ENCODE peak calls at places on chromosomes 16 and 17, in four cellular contexts. One of them, this sample, is unnamed.
A peak's percentile ranks its signal among the peaks of the same experiment; 100 is the strongest.

GRCh38 chr17:36183811-36184765 is 7.7 kb upstream of the TBC1D3B start:
- DNase-seq in lower lobe of right lung: no peak
- DNase-seq in tibial nerve: no peak
- DNase-seq in ascending aorta: no peak
- DNase-seq in this sample: no peak

GRCh38 chr17:46118969-46119368 is 74.3 kb downstream of the KANSL1 start:
- DNase-seq in lower lobe of right lung: no peak
- DNase-seq in tibial nerve: no peak
- DNase-seq in ascending aorta: no peak
- DNase-seq in this sample: no peak

GRCh38 chr17:50768348-50768761 is 1.0 kb upstream of the ANKRD40CL start:
- DNase-seq in lower lobe of right lung: peak; percentile 66
- DNase-seq in tibial nerve: no peak
- DNase-seq in ascending aorta: no peak
- DNase-seq in this sample: peak; percentile 86

GRCh38 chr16:68356249-68356918 is 45.6 kb downstream of the PRMT7 start:
- DNase-seq in lower lobe of right lung: no peak
- DNase-seq in tibial nerve: no peak
- DNase-seq in ascending aorta: no peak
- DNase-seq in this sample: no peak

GRCh38 chr17:50087246-50087911 is 7.8 kb upstream of the PDK2 start:
- DNase-seq in lower lobe of right lung: peak; percentile 80
- DNase-seq in tibial nerve: peak; percentile 49
- DNase-seq in ascending aorta: peak; percentile 86
- DNase-seq in this sample: no peak

GRCh38 chr17:11636771-11637170 is 38.5 kb downstream of the DNAH9 start:
- DNase-seq in lower lobe of right lung: no peak
- DNase-seq in tibial nerve: no peak
- DNase-seq in ascending aorta: no peak
- DNase-seq in this sample: no peak

GRCh38 chr17:29089601-29090044 is 46.7 kb downstream of the PIPOX start:
- DNase-seq in lower lobe of right lung: no peak
- DNase-seq in tibial nerve: no peak
- DNase-seq in ascending aorta: no peak
- DNase-seq in this sample: no peak

GRCh38 chr16:21274172-21274726 is 3.8 kb downstream of the CRYM start:
- DNase-seq in lower lobe of right lung: no peak
- DNase-seq in tibial nerve: no peak
- DNase-seq in ascending aorta: peak; percentile 2
- DNase-seq in this sample: no peak

GRCh38 chr17:36602924-36603384 is 1.6 kb downstream of the MRM1 start:
- DNase-seq in lower lobe of right lung: peak; percentile 58
- DNase-seq in tibial nerve: peak; percentile 28
- DNase-seq in ascending aorta: peak; percentile 80
- DNase-seq in this sample: no peak

GRCh38 chr16:50856991-50857390 is 115.1 kb downstream of the CYLD start:
- DNase-seq in lower lobe of right lung: no peak
- DNase-seq in tibial nerve: no peak
- DNase-seq in ascending aorta: no peak
- DNase-seq in this sample: peak; percentile 24

GRCh38 chr17:44374306-44375195 is 10.9 kb upstream of the FAM171A2 start:
- DNase-seq in lower lobe of right lung: no peak
- DNase-seq in tibial nerve: no peak
- DNase-seq in ascending aorta: no peak
- DNase-seq in this sample: no peak

GRCh38 chr17:49998836-49999511 is 4.0 kb upstream of the DLX3 start:
- DNase-seq in lower lobe of right lung: no peak
- DNase-seq in tibial nerve: no peak
- DNase-seq in ascending aorta: no peak
- DNase-seq in this sample: no peak

GRCh38 chr17:45129940-45130639 is 2.2 kb downstream of the PLCD3 start:
- DNase-seq in lower lobe of right lung: no peak
- DNase-seq in tibial nerve: no peak
- DNase-seq in ascending aorta: peak; percentile 63
- DNase-seq in this sample: no peak

GRCh38 chr16:56513972-56514371 is 5.9 kb downstream of the BBS2 start:
- DNase-seq in lower lobe of right lung: no peak
- DNase-seq in tibial nerve: no peak
- DNase-seq in ascending aorta: peak; percentile 70
- DNase-seq in this sample: no peak

GRCh38 chr17:1422907-1423306 is 22.9 kb upstream of the YWHAE start:
- DNase-seq in lower lobe of right lung: no peak
- DNase-seq in tibial nerve: no peak
- DNase-seq in ascending aorta: peak; percentile 77
- DNase-seq in this sample: no peak

GRCh38 chr17:751269-752001 is 629 bp downstream of the GEMIN4 start:
- DNase-seq in lower lobe of right lung: peak; percentile 62
- DNase-seq in tibial nerve: no peak
- DNase-seq in ascending aorta: no peak
- DNase-seq in this sample: no peak

GRCh38 chr16:4694664-4695451 is 1.5 kb downstream of the NUDT16L1 start:
- DNase-seq in lower lobe of right lung: peak; percentile 50
- DNase-seq in tibial nerve: no peak
- DNase-seq in ascending aorta: peak; percentile 72
- DNase-seq in this sample: no peak

GRCh38 chr17:41301916-41302901 is at the start of gene KRTAP29-1:
- DNase-seq in lower lobe of right lung: no peak
- DNase-seq in tibial nerve: no peak
- DNase-seq in ascending aorta: no peak
- DNase-seq in this sample: no peak

GRCh38 chr17:5164465-5164864 is 27.2 kb downstream of the ZNF594 start:
- DNase-seq in lower lobe of right lung: no peak
- DNase-seq in tibial nerve: no peak
- DNase-seq in ascending aorta: no peak
- DNase-seq in this sample: no peak

GRCh38 chr17:45813051-45813731 is 29.1 kb downstream of the CRHR1 start:
- DNase-seq in lower lobe of right lung: no peak
- DNase-seq in tibial nerve: no peak
- DNase-seq in ascending aorta: no peak
- DNase-seq in this sample: no peak

GRCh38 chr17:43556292-43556691 is 10.2 kb upstream of the ETV4 start:
- DNase-seq in lower lobe of right lung: peak; percentile 65
- DNase-seq in tibial nerve: peak; percentile 20
- DNase-seq in ascending aorta: no peak
- DNase-seq in this sample: no peak

GRCh38 chr17:78185981-78186688 is 717 bp downstream of the TK1 start:
- DNase-seq in lower lobe of right lung: peak; percentile 75
- DNase-seq in tibial nerve: no peak
- DNase-seq in ascending aorta: no peak
- DNase-seq in this sample: no peak

GRCh38 chr16:16138034-16138635 is 85.2 kb downstream of the ABCC6 start:
- DNase-seq in lower lobe of right lung: no peak
- DNase-seq in tibial nerve: no peak
- DNase-seq in ascending aorta: no peak
- DNase-seq in this sample: no peak

GRCh38 chr17:75511610-75512575 is 3.4 kb downstream of the CASKIN2 start:
- DNase-seq in lower lobe of right lung: peak; percentile 85
- DNase-seq in tibial nerve: no peak
- DNase-seq in ascending aorta: no peak
- DNase-seq in this sample: no peak
- H3K4me1 ChIP-seq in lower lobe of right lung: peaks cover 60% of the 10 kb centered on the region
- H3K4me1 ChIP-seq in tibial nerve: peaks cover 80% of the 10 kb centered on the region
- H3K4me1 ChIP-seq in ascending aorta: peaks cover 52% of the 10 kb centered on the region
- H3K4me1 ChIP-seq in this sample: peaks cover 86% of the 10 kb centered on the region

GRCh38 chr17:47733047-47733413 is at the start of gene TBX21:
- DNase-seq in lower lobe of right lung: peak; percentile 78
- DNase-seq in tibial nerve: peak; percentile 21
- DNase-seq in ascending aorta: peak; percentile 75
- DNase-seq in this sample: no peak
- H3K27ac ChIP-seq in lower lobe of right lung: peak within 1 kb of the TSS; percentile 46
- H3K27ac ChIP-seq in tibial nerve: no peak within 1 kb of the TSS
- H3K27ac ChIP-seq in ascending aorta: peak within 1 kb of the TSS; percentile 5
- H3K27ac ChIP-seq in this sample: no peak within 1 kb of the TSS

DNA sequence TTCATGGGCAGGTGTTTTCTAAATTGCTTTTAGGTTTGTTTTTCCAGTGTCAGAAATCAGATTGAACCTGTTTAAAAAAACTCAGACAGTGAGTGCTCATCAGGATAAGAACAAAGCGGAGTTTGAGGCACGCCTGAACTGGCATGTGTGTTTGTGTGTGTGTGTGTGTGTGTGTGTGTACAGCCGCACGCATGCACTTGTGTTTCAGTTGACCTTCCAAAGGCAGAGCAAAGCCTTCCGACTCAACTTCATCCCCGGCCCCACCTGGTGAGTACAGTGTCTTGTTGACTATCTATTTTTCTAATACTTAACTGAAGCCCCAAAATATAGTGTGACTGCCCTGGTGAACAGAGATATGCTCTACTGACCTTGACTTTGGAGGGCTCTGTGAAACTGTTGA is 225.1 kb downstream of the IRX3 start:
- DNase-seq in lower lobe of right lung: no peak
- DNase-seq in tibial nerve: no peak
- DNase-seq in ascending aorta: no peak
- DNase-seq in this sample: no peak
- H3K4me1 ChIP-seq in lower lobe of right lung: no peaks in the 10 kb centered on the region
- H3K4me1 ChIP-seq in tibial nerve: no peaks in the 10 kb centered on the region
- H3K4me1 ChIP-seq in ascending aorta: no peaks in the 10 kb centered on the region
- H3K4me1 ChIP-seq in this sample: peaks cover 2% of the 10 kb centered on the region

DNA sequence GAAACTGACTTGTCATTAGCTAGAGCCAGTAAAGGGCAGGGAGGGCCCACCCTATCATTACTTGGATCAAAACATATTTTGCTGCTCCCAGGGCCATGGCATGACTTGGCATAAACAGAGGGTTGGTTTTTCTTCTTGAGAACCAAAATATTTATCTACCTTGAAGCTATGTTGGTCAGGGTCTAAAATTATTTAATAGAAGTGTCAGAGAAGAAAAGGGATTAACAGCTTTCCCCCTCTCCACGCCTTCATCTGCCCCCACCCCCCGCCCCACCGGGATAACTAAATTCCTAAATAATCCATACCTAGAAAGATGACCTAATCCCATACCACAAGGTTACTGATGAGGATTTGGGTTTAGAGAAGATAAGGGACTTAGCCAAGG is 3.7 kb upstream of the USP7 start:
- DNase-seq in lower lobe of right lung: no peak
- DNase-seq in tibial nerve: no peak
- DNase-seq in ascending aorta: no peak
- DNase-seq in this sample: no peak
- H3K27ac ChIP-seq in lower lobe of right lung: no peak overlapping the region
- H3K27ac ChIP-seq in tibial nerve: no peak overlapping the region
- H3K27ac ChIP-seq in ascending aorta: no peak overlapping the region
- H3K27ac ChIP-seq in this sample: no peak overlapping the region

DNA sequence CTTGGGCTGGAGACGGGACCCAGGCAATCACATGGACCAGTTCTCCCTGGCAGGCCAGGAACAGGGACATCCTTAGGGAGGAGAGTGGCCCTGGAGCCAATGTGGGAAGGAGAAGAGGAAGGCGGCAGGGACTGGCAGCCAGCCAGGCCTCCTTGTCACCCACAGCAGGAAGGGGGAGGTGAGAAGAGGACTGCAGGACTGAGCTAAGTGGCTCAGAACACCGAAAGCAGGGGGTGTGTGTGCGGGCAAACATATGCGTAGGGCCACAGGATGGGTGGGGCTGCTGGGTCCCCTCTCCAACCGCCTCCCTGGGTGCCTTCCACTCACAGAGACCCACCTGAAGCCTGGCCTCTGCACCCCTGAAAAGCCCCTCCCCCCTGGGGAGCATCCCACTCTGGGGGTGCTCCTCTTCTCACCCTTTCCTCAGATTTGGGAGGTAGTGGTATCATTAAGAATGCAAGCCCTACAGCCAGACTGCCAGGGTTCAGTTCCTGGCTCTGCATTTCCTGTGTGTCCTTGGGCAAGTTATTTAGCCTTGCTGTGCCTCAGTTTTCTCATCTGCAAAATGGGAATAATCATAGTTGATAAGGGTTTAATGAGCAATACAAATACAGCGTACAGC is 8.1 kb downstream of the PNMT start:
- DNase-seq in lower lobe of right lung: peak; percentile 89
- DNase-seq in tibial nerve: no peak
- DNase-seq in ascending aorta: peak; percentile 90
- DNase-seq in this sample: no peak
- H3K4me1 ChIP-seq in lower lobe of right lung: peaks cover 46% of the 10 kb centered on the region
- H3K4me1 ChIP-seq in tibial nerve: peaks cover 45% of the 10 kb centered on the region
- H3K4me1 ChIP-seq in ascending aorta: peaks cover 49% of the 10 kb centered on the region
- H3K4me1 ChIP-seq in this sample: peaks cover 57% of the 10 kb centered on the region

DNA sequence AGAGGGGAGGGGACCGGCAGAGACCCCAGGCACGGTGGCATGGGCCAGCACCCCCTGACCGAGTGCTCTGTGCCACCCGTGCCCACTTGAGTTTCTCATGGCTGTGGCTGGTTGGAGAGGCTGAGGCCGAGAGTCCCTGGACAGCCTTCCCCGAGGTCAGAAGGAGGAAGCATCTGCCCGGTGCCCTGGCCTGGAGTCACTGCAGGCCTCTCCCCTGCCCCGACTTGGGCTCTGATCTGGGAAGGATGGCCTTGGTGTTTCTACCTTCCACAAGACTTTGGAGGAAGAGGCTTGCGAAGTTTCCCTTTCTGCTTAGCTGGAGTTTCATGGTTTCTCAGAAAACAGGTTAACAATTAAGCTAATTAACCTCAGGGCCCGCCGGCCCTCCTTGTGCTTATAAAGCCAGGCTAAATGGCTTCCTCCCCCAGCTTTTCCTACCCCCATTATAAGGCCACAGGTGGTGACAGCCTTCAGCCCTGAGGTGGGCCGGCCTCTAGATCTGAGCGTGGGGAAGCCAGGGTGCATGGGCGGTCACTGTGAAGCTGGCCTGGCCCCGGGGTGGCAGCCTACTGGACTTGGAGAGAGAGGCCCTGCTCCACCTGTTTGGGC is 17.3 kb downstream of the LLGL2 start:
- DNase-seq in lower lobe of right lung: no peak
- DNase-seq in tibial nerve: no peak
- DNase-seq in ascending aorta: no peak
- DNase-seq in this sample: no peak
- H3K27ac ChIP-seq in lower lobe of right lung: no peak overlapping the region
- H3K27ac ChIP-seq in tibial nerve: no peak overlapping the region
- H3K27ac ChIP-seq in ascending aorta: no peak overlapping the region
- H3K27ac ChIP-seq in this sample: no peak overlapping the region

DNA sequence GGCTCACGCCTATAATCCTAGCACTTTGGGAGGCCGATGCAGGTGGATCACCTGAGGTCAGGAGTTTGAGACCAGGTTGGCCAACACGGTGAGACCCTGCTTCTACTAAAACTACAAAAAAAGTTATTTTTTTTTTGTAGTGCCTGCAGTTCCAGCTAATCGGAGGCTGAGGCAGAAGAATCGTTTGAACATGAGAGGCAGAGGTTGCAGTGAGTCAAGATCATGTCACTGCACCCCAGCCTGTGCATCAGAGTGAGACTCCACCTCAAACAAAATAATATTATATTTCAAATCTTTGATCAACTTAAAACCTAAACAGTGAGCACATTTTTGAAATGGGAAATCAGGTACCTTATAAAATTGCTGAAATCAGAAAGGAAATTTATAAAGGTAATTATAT is 36.5 kb downstream of the NCOR1 start:
- DNase-seq in lower lobe of right lung: no peak
- DNase-seq in tibial nerve: no peak
- DNase-seq in ascending aorta: no peak
- DNase-seq in this sample: no peak
- H3K4me1 ChIP-seq in lower lobe of right lung: no peaks in the 10 kb centered on the region
- H3K4me1 ChIP-seq in tibial nerve: no peaks in the 10 kb centered on the region
- H3K4me1 ChIP-seq in ascending aorta: no peaks in the 10 kb centered on the region
- H3K4me1 ChIP-seq in this sample: no peaks in the 10 kb centered on the region